ENCODE peak calls at places on chromosomes 3 and 15, in nine cellular contexts. S is NCI-H146; P is stimulated activated CD4-positive, alpha-beta T cell treated with anti-CD3 and anti-CD28 coated beads, Interleukin-1b, Interleukin-23, amount 100 ng/mL, for 1 hour; N is activated T-cell treated with anti-CD3 and anti-CD28 coated beads, Interleukin-2, amount 50 U/mL, for 1 hour; T is DMS79; R is NCI-H345; M is ELR; G is activated CD4-positive, CD25-positive, alpha-beta regulatory T cell treated with anti-CD3 and anti-CD28 coated beads, Interleukin-2, amount 50 U/mL, for 72 hours; O is fibroblast of villous mesenchyme. F is an unnamed sample.

GRCh38 chr3:186496635-186497034 is 47.5 kb downstream of the CRYGS start:
- DNase-seq in S (no peak), P (no peak), N (no peak), T (no peak), R (no peak), M (no peak), G (no peak), O (no peak), F (no peak)

GRCh38 chr3:136750922-136751258 is 1.3 kb downstream of the STAG1 start:
- DNase-seq in S (no peak), P (no peak), N (no peak), T (no peak), R (no peak), M (peak; percentile 68), G (no peak), O (peak; percentile 67), F (no peak)

GRCh38 chr3:108985844-108986243 is 32.2 kb upstream of the GUCA1C start:
- DNase-seq in S (no peak), P (no peak), N (no peak), T (no peak), R (no peak), M (no peak), G (no peak), O (no peak), F (no peak)

GRCh38 chr15:70045045-70045444 is 52.7 kb downstream of the TLE3 start:
- DNase-seq in S (no peak), P (no peak), N (no peak), T (no peak), R (no peak), M (peak; percentile 25), G (no peak), O (peak; percentile 19), F (no peak)

GRCh38 chr3:161600185-161600584 is 103.6 kb downstream of the OTOL1 start:
- DNase-seq in S (peak; percentile 23), P (no peak), N (no peak), T (no peak), R (peak; percentile 53), M (peak; percentile 40), G (no peak), O (no peak), F (no peak)

GRCh38 chr3:110576962-110577361 is 494.7 kb upstream of the NECTIN3 start:
- DNase-seq in S (no peak), P (no peak), N (no peak), T (no peak), R (no peak), M (peak; percentile 97), G (no peak), O (peak; percentile 85), F (no peak)

GRCh38 chr3:99633887-99634558 is 4.4 kb upstream of the COL8A1 start:
- DNase-seq in S (no peak), P (no peak), N (no peak), T (no peak), R (no peak), M (peak; percentile 58), G (no peak), O (no peak), F (no peak)

GRCh38 chr3:46673151-46674030 is 20.1 kb downstream of the ALS2CL start:
- DNase-seq in S (no peak), P (no peak), N (no peak), T (no peak), R (no peak), M (no peak), G (peak; percentile 24), O (no peak), F (peak; percentile 30)

GRCh38 chr15:78322243-78322642 is 17.9 kb upstream of the CRABP1 start:
- DNase-seq in S (peak; percentile 88), P (no peak), N (no peak), T (no peak), R (peak; percentile 60), M (peak; percentile 85), G (no peak), O (no peak), F (no peak)

GRCh38 chr3:32837366-32837765 is 19.6 kb downstream of the TRIM71 start:
- DNase-seq in S (no peak), P (no peak), N (no peak), T (no peak), R (no peak), M (no peak), G (no peak), O (no peak), F (no peak)

GRCh38 chr15:92681141-92681622 is 25.6 kb upstream of the FAM174B start:
- DNase-seq in S (no peak), P (no peak), N (no peak), T (no peak), R (no peak), M (no peak), G (no peak), O (peak; percentile 98), F (peak; percentile 85)

GRCh38 chr15:70439304-70439877 is 324.0 kb downstream of the UACA start:
- DNase-seq in S (no peak), P (no peak), N (no peak), T (no peak), R (no peak), M (no peak), G (no peak), O (peak; percentile 15), F (no peak)

GRCh38 chr15:70200511-70200991 is 102.8 kb upstream of the TLE3 start:
- DNase-seq in S (peak; percentile 79), P (no peak), N (no peak), T (no peak), R (no peak), M (no peak), G (no peak), O (peak; percentile 65), F (no peak)